ENCODE peak calls at places on chromosomes 4 and X, in ten cellular contexts. One of them, this sample, is unnamed.

GRCh38 chr4:144647095-144647959 is 1.4 kb downstream of the HHIP start:
- DNase-seq in lower lobe of right lung: no peak
- DNase-seq in foreskin fibroblast: peak
- DNase-seq in IMR-90: peak
- DNase-seq in nephron progenitor cell: peak
- DNase-seq in A549: peak
- DNase-seq in choroid plexus epithelial cell: peak
- DNase-seq in WTC11: peak
- DNase-seq in MM.1S: no peak
- DNase-seq in HepG2: no peak
- DNase-seq in this sample: peak

GRCh38 chr4:138952405-138952804 is 63.2 kb upstream of the NOCT start:
- DNase-seq in lower lobe of right lung: no peak
- DNase-seq in foreskin fibroblast: no peak
- DNase-seq in IMR-90: peak
- DNase-seq in nephron progenitor cell: no peak
- DNase-seq in A549: no peak
- DNase-seq in choroid plexus epithelial cell: peak
- DNase-seq in WTC11: no peak
- DNase-seq in MM.1S: no peak
- DNase-seq in HepG2: no peak
- DNase-seq in this sample: no peak

GRCh38 chr4:25795566-25796454 is 67.0 kb downstream of the SEL1L3 start:
- DNase-seq in lower lobe of right lung: no peak
- DNase-seq in foreskin fibroblast: peak
- DNase-seq in IMR-90: peak
- DNase-seq in nephron progenitor cell: peak
- DNase-seq in A549: no peak
- DNase-seq in choroid plexus epithelial cell: peak
- DNase-seq in WTC11: peak
- DNase-seq in MM.1S: no peak
- DNase-seq in HepG2: peak
- DNase-seq in this sample: no peak

GRCh38 chrX:65406532-65406931 is 128.1 kb downstream of the LAS1L start:
- DNase-seq in lower lobe of right lung: no peak
- DNase-seq in foreskin fibroblast: peak
- DNase-seq in IMR-90: no peak
- DNase-seq in nephron progenitor cell: no peak
- DNase-seq in A549: no peak
- DNase-seq in choroid plexus epithelial cell: no peak
- DNase-seq in WTC11: peak
- DNase-seq in MM.1S: peak
- DNase-seq in HepG2: no peak
- DNase-seq in this sample: no peak

GRCh38 chrX:150692837-150693781 is at the start of gene MTMR1:
- DNase-seq in lower lobe of right lung: peak
- DNase-seq in foreskin fibroblast: peak
- DNase-seq in IMR-90: no peak
- DNase-seq in nephron progenitor cell: peak
- DNase-seq in A549: peak
- DNase-seq in choroid plexus epithelial cell: no peak
- DNase-seq in WTC11: no peak
- DNase-seq in MM.1S: peak
- DNase-seq in HepG2: no peak
- DNase-seq in this sample: peak

GRCh38 chr4:152220201-152220666 is 315.7 kb downstream of the FBXW7 start:
- DNase-seq in lower lobe of right lung: no peak
- DNase-seq in foreskin fibroblast: no peak
- DNase-seq in IMR-90: no peak
- DNase-seq in nephron progenitor cell: no peak
- DNase-seq in A549: no peak
- DNase-seq in choroid plexus epithelial cell: peak
- DNase-seq in WTC11: no peak
- DNase-seq in MM.1S: no peak
- DNase-seq in HepG2: no peak
- DNase-seq in this sample: no peak

GRCh38 chr4:154626793-154627484 is 14.5 kb upstream of the FGG start:
- DNase-seq in lower lobe of right lung: peak
- DNase-seq in foreskin fibroblast: peak
- DNase-seq in IMR-90: peak
- DNase-seq in nephron progenitor cell: peak
- DNase-seq in A549: peak
- DNase-seq in choroid plexus epithelial cell: peak
- DNase-seq in WTC11: peak
- DNase-seq in MM.1S: peak
- DNase-seq in HepG2: peak
- DNase-seq in this sample: peak

GRCh38 chrX:31421441-31421840 is 349.6 kb upstream of the FTHL17 start:
- DNase-seq in lower lobe of right lung: no peak
- DNase-seq in foreskin fibroblast: no peak
- DNase-seq in IMR-90: no peak
- DNase-seq in nephron progenitor cell: no peak
- DNase-seq in A549: no peak
- DNase-seq in choroid plexus epithelial cell: no peak
- DNase-seq in WTC11: no peak
- DNase-seq in MM.1S: no peak
- DNase-seq in HepG2: no peak
- DNase-seq in this sample: no peak

GRCh38 chr4:1002131-1002630 is 9.0 kb upstream of the SLC26A1 start:
- DNase-seq in lower lobe of right lung: peak
- DNase-seq in foreskin fibroblast: peak
- DNase-seq in IMR-90: no peak
- DNase-seq in nephron progenitor cell: peak
- DNase-seq in A549: no peak
- DNase-seq in choroid plexus epithelial cell: peak
- DNase-seq in WTC11: peak
- DNase-seq in MM.1S: no peak
- DNase-seq in HepG2: no peak
- DNase-seq in this sample: no peak

GRCh38 chr4:82599336-82599735 is 37.5 kb upstream of the TMEM150C start:
- DNase-seq in lower lobe of right lung: no peak
- DNase-seq in foreskin fibroblast: no peak
- DNase-seq in IMR-90: no peak
- DNase-seq in nephron progenitor cell: no peak
- DNase-seq in A549: no peak
- DNase-seq in choroid plexus epithelial cell: no peak
- DNase-seq in WTC11: peak
- DNase-seq in MM.1S: no peak
- DNase-seq in HepG2: peak
- DNase-seq in this sample: no peak

GRCh38 chr4:108140328-108140727 is 28.4 kb downstream of the LEF1 start:
- DNase-seq in lower lobe of right lung: no peak
- DNase-seq in foreskin fibroblast: no peak
- DNase-seq in IMR-90: no peak
- DNase-seq in nephron progenitor cell: no peak
- DNase-seq in A549: no peak
- DNase-seq in choroid plexus epithelial cell: no peak
- DNase-seq in WTC11: no peak
- DNase-seq in MM.1S: no peak
- DNase-seq in HepG2: no peak
- DNase-seq in this sample: no peak

GRCh38 chr4:108143515-108143914 is 25.2 kb downstream of the LEF1 start:
- DNase-seq in lower lobe of right lung: no peak
- DNase-seq in foreskin fibroblast: no peak
- DNase-seq in IMR-90: no peak
- DNase-seq in nephron progenitor cell: no peak
- DNase-seq in A549: no peak
- DNase-seq in choroid plexus epithelial cell: no peak
- DNase-seq in WTC11: no peak
- DNase-seq in MM.1S: no peak
- DNase-seq in HepG2: no peak
- DNase-seq in this sample: no peak

GRCh38 chr4:108144451-108144850 is 24.3 kb downstream of the LEF1 start:
- DNase-seq in lower lobe of right lung: no peak
- DNase-seq in foreskin fibroblast: no peak
- DNase-seq in IMR-90: no peak
- DNase-seq in nephron progenitor cell: peak
- DNase-seq in A549: no peak
- DNase-seq in choroid plexus epithelial cell: no peak
- DNase-seq in WTC11: no peak
- DNase-seq in MM.1S: no peak
- DNase-seq in HepG2: no peak
- DNase-seq in this sample: no peak

GRCh38 chr4:108141213-108142045 is 27.3 kb downstream of the LEF1 start:
- DNase-seq in lower lobe of right lung: no peak
- DNase-seq in foreskin fibroblast: peak
- DNase-seq in IMR-90: no peak
- DNase-seq in nephron progenitor cell: peak
- DNase-seq in A549: no peak
- DNase-seq in choroid plexus epithelial cell: no peak
- DNase-seq in WTC11: no peak
- DNase-seq in MM.1S: no peak
- DNase-seq in HepG2: no peak
- DNase-seq in this sample: no peak

DNA sequence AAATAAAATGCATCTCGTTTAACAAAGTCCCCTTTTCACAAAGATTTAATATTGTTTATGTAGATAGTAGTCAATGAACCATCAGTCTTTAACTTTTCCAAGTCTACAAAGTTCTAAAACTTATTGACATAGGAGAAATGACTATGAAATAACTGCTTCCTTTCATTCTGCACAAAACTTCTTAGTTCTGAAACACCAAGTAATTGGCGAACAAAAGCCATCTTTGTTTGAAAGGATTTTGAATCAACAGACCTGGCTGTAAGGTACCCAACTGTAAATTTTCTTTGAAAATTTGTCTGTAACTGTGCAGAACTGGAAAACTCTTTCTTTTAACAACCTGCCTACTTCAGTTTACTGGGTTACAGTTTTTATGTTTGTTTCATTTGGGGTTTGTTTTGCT is 25.9 kb downstream of the LEF1 start:
- DNase-seq in lower lobe of right lung: no peak
- DNase-seq in foreskin fibroblast: no peak
- DNase-seq in IMR-90: no peak
- DNase-seq in nephron progenitor cell: no peak
- DNase-seq in A549: no peak
- DNase-seq in choroid plexus epithelial cell: no peak
- DNase-seq in WTC11: no peak
- DNase-seq in MM.1S: no peak
- DNase-seq in HepG2: no peak
- DNase-seq in this sample: no peak
- TF ChIP-seq CTCF in lower lobe of right lung: no peak
- TF ChIP-seq CTCF in foreskin fibroblast: no peak
- TF ChIP-seq CTCF in IMR-90: no peak
- TF ChIP-seq CTCF in nephron progenitor cell: no peak
- TF ChIP-seq CTCF in A549: no peak
- TF ChIP-seq CTCF in choroid plexus epithelial cell: no peak
- TF ChIP-seq CTCF in WTC11: no peak
- TF ChIP-seq CTCF in MM.1S: no peak
- TF ChIP-seq CTCF in HepG2: no peak
- TF ChIP-seq CTCF in this sample: no peak

DNA sequence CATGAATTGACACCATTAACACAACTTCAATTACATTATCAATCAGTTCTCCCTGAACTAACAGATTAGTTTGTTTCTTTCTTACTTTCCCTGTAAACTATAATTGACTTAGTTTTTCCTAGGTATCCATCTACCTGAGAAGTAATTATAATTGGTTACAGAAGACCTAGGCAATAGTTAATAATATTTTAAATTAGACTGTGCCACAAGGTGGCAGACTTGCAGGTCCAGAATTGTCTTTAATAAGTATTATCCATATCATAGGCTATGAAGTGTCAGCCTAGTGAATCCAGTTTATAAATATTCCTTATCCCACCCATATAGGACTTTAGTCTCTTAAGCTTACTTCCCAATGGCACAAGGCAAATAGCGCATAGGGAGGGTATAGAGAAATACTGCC is 48.9 kb upstream of the FAM47B start:
- DNase-seq in lower lobe of right lung: no peak
- DNase-seq in foreskin fibroblast: no peak
- DNase-seq in IMR-90: peak
- DNase-seq in nephron progenitor cell: no peak
- DNase-seq in A549: no peak
- DNase-seq in choroid plexus epithelial cell: no peak
- DNase-seq in WTC11: no peak
- DNase-seq in MM.1S: peak
- DNase-seq in HepG2: no peak
- DNase-seq in this sample: no peak
- TF ChIP-seq CTCF in lower lobe of right lung: no peak
- TF ChIP-seq CTCF in foreskin fibroblast: no peak
- TF ChIP-seq CTCF in IMR-90: peak
- TF ChIP-seq CTCF in nephron progenitor cell: no peak
- TF ChIP-seq CTCF in A549: peak
- TF ChIP-seq CTCF in choroid plexus epithelial cell: peak
- TF ChIP-seq CTCF in WTC11: no peak
- TF ChIP-seq CTCF in MM.1S: peak
- TF ChIP-seq CTCF in HepG2: no peak
- TF ChIP-seq CTCF in this sample: no peak

GRCh38 chrX:108245462-108245861 is 153.9 kb downstream of the ATG4A start:
- DNase-seq in lower lobe of right lung: no peak
- DNase-seq in foreskin fibroblast: no peak
- DNase-seq in IMR-90: no peak
- DNase-seq in nephron progenitor cell: no peak
- DNase-seq in A549: no peak
- DNase-seq in choroid plexus epithelial cell: no peak
- DNase-seq in WTC11: no peak
- DNase-seq in MM.1S: no peak
- DNase-seq in HepG2: no peak
- DNase-seq in this sample: no peak
- TF ChIP-seq CTCF in lower lobe of right lung: no peak
- TF ChIP-seq CTCF in foreskin fibroblast: no peak
- TF ChIP-seq CTCF in IMR-90: no peak
- TF ChIP-seq CTCF in nephron progenitor cell: no peak
- TF ChIP-seq CTCF in A549: peak
- TF ChIP-seq CTCF in choroid plexus epithelial cell: peak
- TF ChIP-seq CTCF in WTC11: no peak
- TF ChIP-seq CTCF in MM.1S: peak
- TF ChIP-seq CTCF in HepG2: peak
- TF ChIP-seq CTCF in this sample: no peak

GRCh38 chrX:29043751-29044150 is 456.5 kb downstream of the IL1RAPL1 start:
- DNase-seq in lower lobe of right lung: no peak
- DNase-seq in foreskin fibroblast: no peak
- DNase-seq in IMR-90: no peak
- DNase-seq in nephron progenitor cell: no peak
- DNase-seq in A549: no peak
- DNase-seq in choroid plexus epithelial cell: no peak
- DNase-seq in WTC11: no peak
- DNase-seq in MM.1S: no peak
- DNase-seq in HepG2: no peak
- DNase-seq in this sample: no peak

GRCh38 chrX:29040160-29040559 is 452.9 kb downstream of the IL1RAPL1 start:
- DNase-seq in lower lobe of right lung: no peak
- DNase-seq in foreskin fibroblast: no peak
- DNase-seq in IMR-90: no peak
- DNase-seq in nephron progenitor cell: no peak
- DNase-seq in A549: no peak
- DNase-seq in choroid plexus epithelial cell: no peak
- DNase-seq in WTC11: no peak
- DNase-seq in MM.1S: no peak
- DNase-seq in HepG2: no peak
- DNase-seq in this sample: no peak

GRCh38 chrX:29042341-29042740 is 455.1 kb downstream of the IL1RAPL1 start:
- DNase-seq in lower lobe of right lung: no peak
- DNase-seq in foreskin fibroblast: no peak
- DNase-seq in IMR-90: no peak
- DNase-seq in nephron progenitor cell: no peak
- DNase-seq in A549: no peak
- DNase-seq in choroid plexus epithelial cell: no peak
- DNase-seq in WTC11: no peak
- DNase-seq in MM.1S: no peak
- DNase-seq in HepG2: no peak
- DNase-seq in this sample: no peak

GRCh38 chrX:29039501-29039900 is 452.3 kb downstream of the IL1RAPL1 start:
- DNase-seq in lower lobe of right lung: no peak
- DNase-seq in foreskin fibroblast: no peak
- DNase-seq in IMR-90: no peak
- DNase-seq in nephron progenitor cell: no peak
- DNase-seq in A549: no peak
- DNase-seq in choroid plexus epithelial cell: no peak
- DNase-seq in WTC11: no peak
- DNase-seq in MM.1S: no peak
- DNase-seq in HepG2: no peak
- DNase-seq in this sample: no peak

GRCh38 chrX:29044802-29045201 is 457.6 kb downstream of the IL1RAPL1 start:
- DNase-seq in lower lobe of right lung: no peak
- DNase-seq in foreskin fibroblast: no peak
- DNase-seq in IMR-90: peak
- DNase-seq in nephron progenitor cell: no peak
- DNase-seq in A549: no peak
- DNase-seq in choroid plexus epithelial cell: peak
- DNase-seq in WTC11: no peak
- DNase-seq in MM.1S: no peak
- DNase-seq in HepG2: no peak
- DNase-seq in this sample: no peak
- TF ChIP-seq CTCF in lower lobe of right lung: no peak
- TF ChIP-seq CTCF in foreskin fibroblast: no peak
- TF ChIP-seq CTCF in IMR-90: peak
- TF ChIP-seq CTCF in nephron progenitor cell: no peak
- TF ChIP-seq CTCF in A549: no peak
- TF ChIP-seq CTCF in choroid plexus epithelial cell: peak
- TF ChIP-seq CTCF in WTC11: no peak
- TF ChIP-seq CTCF in MM.1S: no peak
- TF ChIP-seq CTCF in HepG2: no peak
- TF ChIP-seq CTCF in this sample: no peak

This sample was measured in endothelial cell.